ENCODE peak calls at places on chromosomes 1 and 21, in seven cellular contexts. L is HCT116, F is HepG2, H is SK-N-SH, I is K562, C is GM12878, G is H1. X is an unnamed sample.

GRCh38 chr1:160646711-160647328 is at the start of gene SLAMF1:
- DNase-seq in G (no peak), C (peak; percentile 95), F (no peak), I (no peak), H (no peak), L (no peak), X (no peak)

GRCh38 chr1:36359383-36359782 is 26.3 kb downstream of the STK40 start:
- DNase-seq in F (no peak), G (no peak), I (no peak), C (no peak), L (no peak), H (no peak), X (no peak)

GRCh38 chr1:219179293-219179692 is 5.6 kb downstream of the LYPLAL1 start:
- DNase-seq in F (no peak), G (no peak), I (no peak), L (no peak), H (no peak), C (no peak), X (no peak)

GRCh38 chr1:31570228-31570627 is 6.1 kb upstream of the TINAGL1 start:
- DNase-seq in L (no peak), H (no peak), I (peak; percentile 10), G (no peak), F (no peak), C (no peak), X (no peak)

GRCh38 chr1:226608699-226609505 is 60.3 kb downstream of the STUM start:
- DNase-seq in H (peak; percentile 84), C (no peak), G (peak; percentile 70), L (peak; percentile 51), I (peak; percentile 85), F (peak; percentile 54), X (peak; percentile 51)

GRCh38 chr1:7680791-7681165 is 90.3 kb upstream of the VAMP3 start:
- DNase-seq in G (no peak), L (no peak), F (no peak), H (peak; percentile 75), C (no peak), I (no peak), X (no peak)

GRCh38 chr1:72341661-72342060 is 59.3 kb upstream of the NEGR1 start:
- DNase-seq in I (no peak), H (no peak), C (no peak), F (no peak), G (no peak), L (no peak), X (no peak)

GRCh38 chr1:27522860-27523665 is 33.1 kb upstream of the WASF2 start:
- DNase-seq in F (peak; percentile 52), H (no peak), L (no peak), I (peak; percentile 87), C (no peak), G (no peak), X (no peak)

GRCh38 chr1:210362526-210362925 is 33.8 kb downstream of the HHAT start:
- DNase-seq in I (no peak), L (no peak), G (no peak), F (no peak), C (no peak), H (no peak), X (no peak)

GRCh38 chr1:41805771-41806471 is 112.8 kb downstream of the HIVEP3 start:
- DNase-seq in L (no peak), G (no peak), I (no peak), H (no peak), C (no peak), F (no peak), X (no peak)

GRCh38 chr21:37507716-37508115 is 141.1 kb downstream of the DYRK1A start:
- DNase-seq in I (no peak), C (no peak), G (no peak), L (no peak), H (no peak), F (no peak), X (no peak)

GRCh38 chr1:3356827-3357457 is 97.5 kb upstream of the ARHGEF16 start:
- DNase-seq in G (no peak), I (no peak), L (no peak), C (no peak), F (peak; percentile 29), H (no peak), X (no peak)

GRCh38 chr1:29716306-29716705 is 480.0 kb downstream of the PTPRU start:
- DNase-seq in F (no peak), L (no peak), C (no peak), I (no peak), G (no peak), H (no peak), X (no peak)

GRCh38 chr1:109623601-109624161 is 4.0 kb downstream of the AMPD2 start:
- DNase-seq in H (peak; percentile 73), G (no peak), I (no peak), F (no peak), C (no peak), L (no peak), X (no peak)

GRCh38 chr1:90452491-90452890 is 264.6 kb downstream of the BARHL2 start:
- DNase-seq in L (no peak), C (no peak), G (no peak), I (no peak), F (no peak), H (no peak), X (no peak)

GRCh38 chr21:43994646-43995045 is 17.5 kb upstream of the TRAPPC10 start:
- DNase-seq in F (no peak), H (no peak), G (no peak), I (no peak), C (no peak), L (no peak), X (no peak)

GRCh38 chr1:10474613-10475507 is at the start of gene PEX14:
- DNase-seq in L (peak; percentile 75), C (peak; percentile 54), H (peak; percentile 94), I (peak; percentile 97), G (peak; percentile 76), F (peak; percentile 84), X (peak; percentile 75)

GRCh38 chr1:182600745-182601415 is 3.3 kb downstream of the RGS16 start:
- DNase-seq in I (no peak), L (no peak), C (no peak), H (no peak), F (no peak), G (no peak), X (no peak)

GRCh38 chr1:112040891-112041740 is 51.6 kb upstream of the KCND3 start:
- DNase-seq in C (no peak), L (no peak), F (no peak), I (no peak), G (no peak), H (no peak), X (no peak)

GRCh38 chr21:17780539-17780938 is 38.6 kb downstream of the C21orf91 start:
- DNase-seq in F (no peak), C (peak; percentile 95), H (no peak), I (no peak), G (no peak), L (no peak), X (no peak)

GRCh38 chr1:11211925-11212587 is 22.9 kb downstream of the ANGPTL7 start:
- DNase-seq in C (no peak), I (no peak), L (no peak), G (no peak), F (no peak), H (no peak), X (no peak)

GRCh38 chr1:235579891-235580290 is 69.7 kb downstream of the GNG4 start:
- DNase-seq in G (no peak), L (no peak), F (no peak), C (no peak), I (no peak), H (no peak), X (no peak)

GRCh38 chr1:55827350-55827749 is 612.2 kb upstream of the USP24 start:
- DNase-seq in C (no peak), L (no peak), H (no peak), G (no peak), F (peak; percentile 9), I (no peak), X (no peak)
- TF ChIP-seq JUND in C (no peak), L (no peak), H (peak; percentile 58), G (no peak), F (no peak), I (no peak), X (no peak)

DNA sequence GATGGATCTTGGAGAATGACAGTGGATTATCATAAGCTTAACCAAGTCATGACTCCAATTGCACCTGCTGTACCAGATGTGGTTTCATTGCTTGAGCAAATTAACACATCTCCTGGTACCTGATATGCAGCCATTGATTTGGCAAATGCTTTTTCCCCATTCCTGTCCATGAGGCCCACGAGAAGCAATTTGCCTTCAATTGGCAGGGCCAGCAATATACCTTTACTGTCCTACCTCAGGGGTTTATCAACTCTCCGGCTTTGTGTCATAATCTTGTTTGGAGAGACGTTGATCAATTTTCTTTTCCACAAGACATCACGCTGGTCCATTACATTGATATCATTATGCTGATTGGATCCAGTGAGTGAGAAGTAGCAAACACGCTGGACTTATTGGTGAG is 20.1 kb downstream of the ZNF691 start:
- DNase-seq in I (no peak), F (no peak), L (no peak), H (no peak), G (no peak), C (no peak), X (no peak)
- TF ChIP-seq JUND in I (no peak), F (no peak), L (no peak), H (no peak), G (no peak), C (no peak), X (no peak)

GRCh38 chr21:9780441-9780937 is 740.9 kb upstream of the TPTE start:
- DNase-seq in G (no peak), F (no peak), H (no peak), L (no peak), I (no peak), C (no peak), X (no peak)
- TF ChIP-seq JUND in G (no peak), F (no peak), H (no peak), L (no peak), I (no peak), C (no peak), X (no peak)

DNA sequence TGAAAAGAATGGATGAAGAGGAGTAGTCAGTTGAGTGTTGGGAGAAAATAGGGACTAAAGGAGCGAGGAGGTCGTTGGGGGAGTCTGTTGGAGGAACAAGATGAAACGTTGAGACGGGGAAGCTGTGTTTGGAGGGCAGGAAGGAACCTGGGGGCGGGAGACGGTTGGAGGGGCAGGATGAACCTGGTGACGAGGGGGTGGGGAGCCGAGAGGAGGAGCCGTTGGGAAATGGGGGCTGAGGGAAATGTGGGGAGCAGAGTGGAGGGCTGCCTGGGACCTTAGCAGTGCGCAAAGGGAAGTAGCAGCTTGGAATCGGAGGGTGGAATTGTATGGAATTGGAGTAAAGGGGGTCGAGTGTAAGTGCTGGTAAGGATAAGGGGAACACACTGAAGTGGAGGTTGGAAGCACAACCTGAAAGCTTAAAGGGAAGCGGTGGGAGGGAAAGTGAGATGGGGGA is 630 bp downstream of the MTF2 start:
- DNase-seq in F (no peak), L (no peak), G (no peak), C (no peak), H (peak; percentile 50), I (peak; percentile 63), X (no peak)
- TF ChIP-seq JUND in F (no peak), L (no peak), G (no peak), C (no peak), H (no peak), I (no peak), X (no peak)

GRCh38 chr21:34348890-34349519 is 14.8 kb upstream of the KCNE2 start:
- DNase-seq in F (no peak), G (no peak), H (no peak), C (no peak), L (no peak), I (no peak), X (no peak)
- TF ChIP-seq JUND in F (no peak), G (no peak), H (no peak), C (no peak), L (no peak), I (no peak), X (no peak)

X was measured in T47D.